ENCODE peak calls at places on chromosome 15, in nine cellular contexts. One of them, this sample, is unnamed.

GRCh38 chr15:91318976-91319714 is 219.1 kb downstream of the SV2B start:
- DNase-seq in esophagus muscularis mucosa: peak
- DNase-seq in fibroblast of mammary gland: no peak
- DNase-seq in A549: no peak
- DNase-seq in lower lobe of right lung: no peak
- DNase-seq in breast epithelium: no peak
- DNase-seq in thoracic aorta: no peak
- DNase-seq in cardiac fibroblast: no peak
- DNase-seq in adrenal gland: no peak
- DNase-seq in this sample: no peak

GRCh38 chr15:92044510-92044909 is 191.0 kb downstream of the SLCO3A1 start:
- DNase-seq in thoracic aorta: no peak
- DNase-seq in A549: no peak
- DNase-seq in fibroblast of mammary gland: no peak
- DNase-seq in breast epithelium: no peak
- DNase-seq in adrenal gland: no peak
- DNase-seq in esophagus muscularis mucosa: no peak
- DNase-seq in lower lobe of right lung: no peak
- DNase-seq in cardiac fibroblast: no peak
- DNase-seq in this sample: no peak

GRCh38 chr15:85318048-85318731 is 62.2 kb upstream of the AKAP13 start:
- DNase-seq in lower lobe of right lung: no peak
- DNase-seq in fibroblast of mammary gland: peak
- DNase-seq in cardiac fibroblast: peak
- DNase-seq in A549: peak
- DNase-seq in breast epithelium: no peak
- DNase-seq in esophagus muscularis mucosa: no peak
- DNase-seq in thoracic aorta: no peak
- DNase-seq in adrenal gland: no peak
- DNase-seq in this sample: peak

GRCh38 chr15:64686130-64686735 is 89.2 kb downstream of the RBPMS2 start:
- DNase-seq in adrenal gland: peak
- DNase-seq in lower lobe of right lung: no peak
- DNase-seq in cardiac fibroblast: peak
- DNase-seq in A549: peak
- DNase-seq in thoracic aorta: no peak
- DNase-seq in breast epithelium: peak
- DNase-seq in esophagus muscularis mucosa: no peak
- DNase-seq in fibroblast of mammary gland: peak
- DNase-seq in this sample: no peak

GRCh38 chr15:64630403-64631107 is 144.8 kb downstream of the RBPMS2 start:
- DNase-seq in cardiac fibroblast: peak
- DNase-seq in esophagus muscularis mucosa: no peak
- DNase-seq in breast epithelium: no peak
- DNase-seq in thoracic aorta: no peak
- DNase-seq in lower lobe of right lung: no peak
- DNase-seq in fibroblast of mammary gland: peak
- DNase-seq in adrenal gland: no peak
- DNase-seq in A549: no peak
- DNase-seq in this sample: no peak

GRCh38 chr15:47196057-47196456 is 521.2 kb upstream of the SEMA6D start:
- DNase-seq in breast epithelium: peak
- DNase-seq in fibroblast of mammary gland: peak
- DNase-seq in esophagus muscularis mucosa: no peak
- DNase-seq in adrenal gland: peak
- DNase-seq in thoracic aorta: peak
- DNase-seq in A549: peak
- DNase-seq in cardiac fibroblast: peak
- DNase-seq in lower lobe of right lung: peak
- DNase-seq in this sample: peak

GRCh38 chr15:40248006-40248783 is 9.3 kb downstream of the PAK6 start:
- DNase-seq in fibroblast of mammary gland: no peak
- DNase-seq in cardiac fibroblast: no peak
- DNase-seq in breast epithelium: peak
- DNase-seq in adrenal gland: peak
- DNase-seq in lower lobe of right lung: peak
- DNase-seq in thoracic aorta: no peak
- DNase-seq in esophagus muscularis mucosa: no peak
- DNase-seq in A549: no peak
- DNase-seq in this sample: no peak

GRCh38 chr15:81302605-81303204 is 21.2 kb downstream of the STARD5 start:
- DNase-seq in lower lobe of right lung: no peak
- DNase-seq in esophagus muscularis mucosa: no peak
- DNase-seq in adrenal gland: no peak
- DNase-seq in A549: no peak
- DNase-seq in thoracic aorta: no peak
- DNase-seq in fibroblast of mammary gland: no peak
- DNase-seq in breast epithelium: no peak
- DNase-seq in cardiac fibroblast: no peak
- DNase-seq in this sample: no peak

GRCh38 chr15:81484076-81484475 is 110.1 kb upstream of the TMC3 start:
- DNase-seq in cardiac fibroblast: no peak
- DNase-seq in thoracic aorta: no peak
- DNase-seq in A549: no peak
- DNase-seq in lower lobe of right lung: no peak
- DNase-seq in adrenal gland: no peak
- DNase-seq in fibroblast of mammary gland: no peak
- DNase-seq in breast epithelium: no peak
- DNase-seq in esophagus muscularis mucosa: no peak
- DNase-seq in this sample: no peak

GRCh38 chr15:64004582-64004981 is 41.7 kb downstream of the DAPK2 start:
- DNase-seq in lower lobe of right lung: no peak
- DNase-seq in breast epithelium: no peak
- DNase-seq in adrenal gland: peak
- DNase-seq in fibroblast of mammary gland: peak
- DNase-seq in esophagus muscularis mucosa: no peak
- DNase-seq in A549: peak
- DNase-seq in thoracic aorta: no peak
- DNase-seq in cardiac fibroblast: peak
- DNase-seq in this sample: peak

GRCh38 chr15:65532738-65533051 is 2.4 kb downstream of the HACD3 start:
- DNase-seq in fibroblast of mammary gland: peak
- DNase-seq in thoracic aorta: no peak
- DNase-seq in breast epithelium: no peak
- DNase-seq in A549: peak
- DNase-seq in adrenal gland: no peak
- DNase-seq in esophagus muscularis mucosa: no peak
- DNase-seq in cardiac fibroblast: peak
- DNase-seq in lower lobe of right lung: no peak
- DNase-seq in this sample: no peak

GRCh38 chr15:66838671-66839239 is 136.7 kb downstream of the SMAD6 start:
- DNase-seq in thoracic aorta: no peak
- DNase-seq in A549: peak
- DNase-seq in lower lobe of right lung: no peak
- DNase-seq in breast epithelium: no peak
- DNase-seq in fibroblast of mammary gland: peak
- DNase-seq in cardiac fibroblast: peak
- DNase-seq in esophagus muscularis mucosa: no peak
- DNase-seq in adrenal gland: no peak
- DNase-seq in this sample: no peak

GRCh38 chr15:53448215-53449001 is 311.1 kb downstream of the WDR72 start:
- DNase-seq in A549: no peak
- DNase-seq in lower lobe of right lung: no peak
- DNase-seq in cardiac fibroblast: no peak
- DNase-seq in adrenal gland: peak
- DNase-seq in fibroblast of mammary gland: no peak
- DNase-seq in thoracic aorta: no peak
- DNase-seq in esophagus muscularis mucosa: no peak
- DNase-seq in breast epithelium: no peak
- DNase-seq in this sample: no peak

GRCh38 chr15:92006186-92007028 is 152.9 kb downstream of the SLCO3A1 start:
- DNase-seq in lower lobe of right lung: no peak
- DNase-seq in A549: no peak
- DNase-seq in cardiac fibroblast: no peak
- DNase-seq in fibroblast of mammary gland: no peak
- DNase-seq in thoracic aorta: no peak
- DNase-seq in breast epithelium: no peak
- DNase-seq in adrenal gland: no peak
- DNase-seq in esophagus muscularis mucosa: no peak
- DNase-seq in this sample: no peak

GRCh38 chr15:79505956-79506355 is 73.8 kb downstream of the MINAR1 start:
- DNase-seq in lower lobe of right lung: no peak
- DNase-seq in esophagus muscularis mucosa: no peak
- DNase-seq in thoracic aorta: no peak
- DNase-seq in adrenal gland: no peak
- DNase-seq in A549: no peak
- DNase-seq in cardiac fibroblast: no peak
- DNase-seq in fibroblast of mammary gland: no peak
- DNase-seq in breast epithelium: no peak
- DNase-seq in this sample: no peak
- TF ChIP-seq CTCF in lower lobe of right lung: no peak
- TF ChIP-seq CTCF in esophagus muscularis mucosa: no peak
- TF ChIP-seq CTCF in thoracic aorta: no peak
- TF ChIP-seq CTCF in adrenal gland: no peak
- TF ChIP-seq CTCF in A549: no peak
- TF ChIP-seq CTCF in cardiac fibroblast: no peak
- TF ChIP-seq CTCF in fibroblast of mammary gland: no peak
- TF ChIP-seq CTCF in breast epithelium: no peak
- TF ChIP-seq CTCF in this sample: no peak

GRCh38 chr15:70264014-70264492 is 166.3 kb upstream of the TLE3 start:
- DNase-seq in breast epithelium: no peak
- DNase-seq in adrenal gland: peak
- DNase-seq in fibroblast of mammary gland: peak
- DNase-seq in thoracic aorta: no peak
- DNase-seq in cardiac fibroblast: peak
- DNase-seq in A549: no peak
- DNase-seq in esophagus muscularis mucosa: no peak
- DNase-seq in lower lobe of right lung: no peak
- DNase-seq in this sample: peak
- H3K4me3 ChIP-seq in breast epithelium: no peak
- H3K4me3 ChIP-seq in adrenal gland: no peak
- H3K4me3 ChIP-seq in fibroblast of mammary gland: no peak
- H3K4me3 ChIP-seq in thoracic aorta: no peak
- H3K4me3 ChIP-seq in cardiac fibroblast: no peak
- H3K4me3 ChIP-seq in A549: no peak
- H3K4me3 ChIP-seq in esophagus muscularis mucosa: no peak
- H3K4me3 ChIP-seq in lower lobe of right lung: no peak
- H3K4me3 ChIP-seq in this sample: no peak

GRCh38 chr15:93986400-93986984 is 244.9 kb upstream of the MCTP2 start:
- DNase-seq in breast epithelium: no peak
- DNase-seq in adrenal gland: no peak
- DNase-seq in A549: no peak
- DNase-seq in cardiac fibroblast: no peak
- DNase-seq in fibroblast of mammary gland: peak
- DNase-seq in lower lobe of right lung: no peak
- DNase-seq in esophagus muscularis mucosa: no peak
- DNase-seq in thoracic aorta: no peak
- DNase-seq in this sample: no peak

GRCh38 chr15:93985173-93985572 is 246.2 kb upstream of the MCTP2 start:
- DNase-seq in fibroblast of mammary gland: no peak
- DNase-seq in cardiac fibroblast: no peak
- DNase-seq in esophagus muscularis mucosa: no peak
- DNase-seq in A549: no peak
- DNase-seq in breast epithelium: no peak
- DNase-seq in adrenal gland: no peak
- DNase-seq in lower lobe of right lung: no peak
- DNase-seq in thoracic aorta: no peak
- DNase-seq in this sample: no peak

GRCh38 chr15:93983501-93983900 is 247.9 kb upstream of the MCTP2 start:
- DNase-seq in esophagus muscularis mucosa: no peak
- DNase-seq in A549: no peak
- DNase-seq in thoracic aorta: no peak
- DNase-seq in adrenal gland: peak
- DNase-seq in breast epithelium: no peak
- DNase-seq in fibroblast of mammary gland: no peak
- DNase-seq in lower lobe of right lung: no peak
- DNase-seq in cardiac fibroblast: no peak
- DNase-seq in this sample: no peak

GRCh38 chr15:93987068-93987467 is 244.3 kb upstream of the MCTP2 start:
- DNase-seq in breast epithelium: no peak
- DNase-seq in esophagus muscularis mucosa: no peak
- DNase-seq in fibroblast of mammary gland: no peak
- DNase-seq in cardiac fibroblast: no peak
- DNase-seq in adrenal gland: no peak
- DNase-seq in A549: no peak
- DNase-seq in lower lobe of right lung: no peak
- DNase-seq in thoracic aorta: no peak
- DNase-seq in this sample: no peak

DNA sequence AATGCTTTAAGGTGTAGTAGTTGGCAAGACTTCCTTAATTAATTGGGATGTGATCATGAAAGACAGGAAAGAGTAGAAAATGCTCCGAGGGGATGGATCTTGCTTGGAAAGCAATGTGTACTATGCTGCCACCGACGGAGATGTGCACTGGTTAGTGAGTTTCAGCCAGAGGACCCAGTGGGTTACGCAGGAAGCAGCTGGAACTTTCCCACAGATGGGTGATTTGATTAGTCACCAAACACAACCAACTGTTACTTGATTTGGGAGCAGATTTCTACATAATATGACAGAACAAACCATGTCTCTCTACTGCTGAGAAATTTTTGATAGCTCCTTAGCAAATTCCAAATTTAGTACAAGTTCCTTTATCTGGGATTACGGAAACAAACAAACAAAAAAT is 245.4 kb upstream of the MCTP2 start:
- DNase-seq in lower lobe of right lung: no peak
- DNase-seq in breast epithelium: no peak
- DNase-seq in A549: no peak
- DNase-seq in fibroblast of mammary gland: peak
- DNase-seq in cardiac fibroblast: no peak
- DNase-seq in esophagus muscularis mucosa: no peak
- DNase-seq in adrenal gland: no peak
- DNase-seq in thoracic aorta: no peak
- DNase-seq in this sample: no peak
- TF ChIP-seq CTCF in lower lobe of right lung: no peak
- TF ChIP-seq CTCF in breast epithelium: no peak
- TF ChIP-seq CTCF in A549: no peak
- TF ChIP-seq CTCF in fibroblast of mammary gland: no peak
- TF ChIP-seq CTCF in cardiac fibroblast: no peak
- TF ChIP-seq CTCF in esophagus muscularis mucosa: no peak
- TF ChIP-seq CTCF in adrenal gland: no peak
- TF ChIP-seq CTCF in thoracic aorta: no peak
- TF ChIP-seq CTCF in this sample: no peak

GRCh38 chr15:26082069-26082832 is 219.1 kb upstream of the ATP10A start:
- DNase-seq in A549: peak
- DNase-seq in cardiac fibroblast: peak
- DNase-seq in esophagus muscularis mucosa: peak
- DNase-seq in lower lobe of right lung: peak
- DNase-seq in fibroblast of mammary gland: peak
- DNase-seq in adrenal gland: peak
- DNase-seq in thoracic aorta: peak
- DNase-seq in breast epithelium: peak
- DNase-seq in this sample: peak

GRCh38 chr15:26087395-26087794 is 224.3 kb upstream of the ATP10A start:
- DNase-seq in esophagus muscularis mucosa: no peak
- DNase-seq in A549: no peak
- DNase-seq in thoracic aorta: no peak
- DNase-seq in adrenal gland: no peak
- DNase-seq in lower lobe of right lung: no peak
- DNase-seq in cardiac fibroblast: no peak
- DNase-seq in breast epithelium: no peak
- DNase-seq in fibroblast of mammary gland: peak
- DNase-seq in this sample: no peak

GRCh38 chr15:26081758-26082068 is 218.6 kb upstream of the ATP10A start:
- DNase-seq in adrenal gland: peak
- DNase-seq in fibroblast of mammary gland: no peak
- DNase-seq in thoracic aorta: no peak
- DNase-seq in A549: peak
- DNase-seq in lower lobe of right lung: no peak
- DNase-seq in esophagus muscularis mucosa: no peak
- DNase-seq in cardiac fibroblast: no peak
- DNase-seq in breast epithelium: no peak
- DNase-seq in this sample: no peak

GRCh38 chr15:26083457-26084350 is 220.6 kb upstream of the ATP10A start:
- DNase-seq in lower lobe of right lung: no peak
- DNase-seq in breast epithelium: no peak
- DNase-seq in thoracic aorta: no peak
- DNase-seq in cardiac fibroblast: no peak
- DNase-seq in esophagus muscularis mucosa: no peak
- DNase-seq in A549: no peak
- DNase-seq in adrenal gland: no peak
- DNase-seq in fibroblast of mammary gland: no peak
- DNase-seq in this sample: no peak

GRCh38 chr15:26082833-26083174 is 219.7 kb upstream of the ATP10A start:
- DNase-seq in A549: no peak
- DNase-seq in cardiac fibroblast: no peak
- DNase-seq in breast epithelium: no peak
- DNase-seq in fibroblast of mammary gland: no peak
- DNase-seq in esophagus muscularis mucosa: no peak
- DNase-seq in lower lobe of right lung: no peak
- DNase-seq in thoracic aorta: no peak
- DNase-seq in adrenal gland: peak
- DNase-seq in this sample: no peak
- H3K4me3 ChIP-seq in A549: peak
- H3K4me3 ChIP-seq in cardiac fibroblast: peak
- H3K4me3 ChIP-seq in breast epithelium: peak
- H3K4me3 ChIP-seq in fibroblast of mammary gland: peak
- H3K4me3 ChIP-seq in esophagus muscularis mucosa: peak
- H3K4me3 ChIP-seq in lower lobe of right lung: peak
- H3K4me3 ChIP-seq in thoracic aorta: peak
- H3K4me3 ChIP-seq in adrenal gland: no peak
- H3K4me3 ChIP-seq in this sample: peak

This sample was measured in mucosa of descending colon.